ENCODE peak calls at places on chromosomes 3 and 15, in four cellular contexts. Y, K, W and F are unnamed samples.

GRCh38 chr15:75694241-75695182 is 18.1 kb downstream of the CSPG4 start:
- DNase-seq in Y (peak), K (peak), W (no peak), F (no peak)

GRCh38 chr3:14453841-14454630 is 51.6 kb downstream of the SLC6A6 start:
- DNase-seq in Y (no peak), K (no peak), W (no peak), F (no peak)

GRCh38 chr3:18098960-18099587 is 326.1 kb downstream of the SATB1 start:
- DNase-seq in Y (no peak), K (no peak), W (no peak), F (no peak)

GRCh38 chr3:34683851-34684250 is 885.4 kb downstream of the PDCD6IP start:
- DNase-seq in Y (no peak), K (peak), W (peak), F (no peak)

GRCh38 chr3:101495552-101495951 is 17.5 kb downstream of the SENP7 start:
- DNase-seq in Y (no peak), K (no peak), W (no peak), F (no peak)

GRCh38 chr3:190024912-190025311 is 95.8 kb downstream of the P3H2 start:
- DNase-seq in Y (no peak), K (peak), W (no peak), F (no peak)

GRCh38 chr3:156664285-156665178 is 9.9 kb upstream of the TIPARP start:
- DNase-seq in Y (no peak), K (no peak), W (no peak), F (no peak)

GRCh38 chr3:50238549-50239026 is 2.6 kb downstream of the GNAI2 start:
- DNase-seq in Y (peak), K (no peak), W (no peak), F (no peak)

GRCh38 chr15:62253294-62253693 is 88.2 kb upstream of the C2CD4B start:
- DNase-seq in Y (no peak), K (no peak), W (no peak), F (no peak)

GRCh38 chr3:118089563-118089962 is 945.1 kb downstream of the IGSF11 start:
- DNase-seq in Y (no peak), K (no peak), W (no peak), F (no peak)

GRCh38 chr3:169541528-169541927 is 122.0 kb downstream of the MECOM start:
- DNase-seq in Y (no peak), K (no peak), W (no peak), F (no peak)

GRCh38 chr15:69035918-69036258 is 21.4 kb downstream of the NOX5 start:
- DNase-seq in Y (no peak), K (no peak), W (no peak), F (no peak)

GRCh38 chr15:36951747-36952247 is 148.6 kb downstream of the MEIS2 start:
- DNase-seq in Y (no peak), K (peak), W (no peak), F (no peak)

GRCh38 chr3:37982351-37982750 is 8.2 kb upstream of the VILL start:
- DNase-seq in Y (no peak), K (no peak), W (no peak), F (no peak)

GRCh38 chr15:53833134-53833624 is 73.7 kb upstream of the WDR72 start:
- DNase-seq in Y (no peak), K (peak), W (no peak), F (no peak)

GRCh38 chr3:65361448-65361847 is 673.6 kb upstream of the ADAMTS9 start:
- DNase-seq in Y (no peak), K (no peak), W (no peak), F (no peak)

GRCh38 chr3:50620420-50620819 is 3.5 kb downstream of the MAPKAPK3 start:
- DNase-seq in Y (no peak), K (no peak), W (no peak), F (no peak)

GRCh38 chr15:88630141-88630721 is 8.6 kb upstream of the ISG20 start:
- DNase-seq in Y (no peak), K (no peak), W (no peak), F (no peak)

GRCh38 chr3:190229632-190230424 is 92.4 kb downstream of the CLDN1 start:
- DNase-seq in Y (no peak), K (peak), W (no peak), F (no peak)

GRCh38 chr3:127529346-127530188 is 61.0 kb downstream of the TPRA1 start:
- DNase-seq in Y (no peak), K (no peak), W (no peak), F (no peak)

GRCh38 chr3:153173758-153174516 is 11.9 kb downstream of the RAP2B start:
- DNase-seq in Y (no peak), K (peak), W (no peak), F (no peak)
- TF ChIP-seq CTCF in Y (no peak), K (no peak), W (no peak), F (no peak)

DNA sequence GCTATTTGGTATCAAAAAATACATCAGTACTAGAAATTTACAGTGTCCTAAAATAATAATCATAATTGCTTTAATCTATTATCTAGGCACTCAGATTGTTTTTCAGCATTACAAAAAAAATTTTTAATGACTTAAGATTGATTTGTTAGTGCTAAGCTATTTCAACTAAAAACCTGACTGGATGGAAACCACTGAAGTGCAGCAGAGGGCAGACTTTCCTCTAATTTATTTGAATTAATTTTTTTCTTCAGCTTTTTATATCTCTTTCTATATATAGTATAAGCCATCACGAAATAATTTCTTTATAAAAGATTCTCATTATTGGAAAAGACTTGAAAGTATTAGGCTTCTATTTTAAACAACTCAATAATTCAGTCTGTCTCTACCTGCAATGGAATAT is 131.4 kb downstream of the IQCH start:
- DNase-seq in Y (no peak), K (peak), W (no peak), F (no peak)
- TF ChIP-seq CTCF in Y (no peak), K (peak), W (no peak), F (no peak)

DNA sequence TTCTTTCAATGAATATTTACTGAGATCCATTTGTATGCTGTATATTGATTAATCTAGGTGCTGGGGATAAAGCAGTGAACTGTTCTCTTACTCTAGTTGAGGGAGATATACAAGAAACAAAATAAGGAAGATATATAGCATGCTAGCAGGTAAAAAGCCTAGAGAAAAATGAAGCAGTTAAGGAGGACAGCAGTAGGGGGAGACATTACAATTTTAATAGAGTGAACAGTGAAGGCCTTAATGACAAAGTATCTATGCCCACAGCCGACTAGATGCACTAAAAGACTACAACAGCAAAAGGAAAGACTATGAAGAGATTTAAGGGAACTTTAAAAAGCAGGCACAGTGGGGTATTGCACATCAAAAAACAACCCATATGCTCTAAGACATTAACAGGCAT is 81.4 kb downstream of the XRN1 start:
- DNase-seq in Y (no peak), K (peak), W (no peak), F (no peak)
- TF ChIP-seq CTCF in Y (no peak), K (peak), W (no peak), F (no peak)

DNA sequence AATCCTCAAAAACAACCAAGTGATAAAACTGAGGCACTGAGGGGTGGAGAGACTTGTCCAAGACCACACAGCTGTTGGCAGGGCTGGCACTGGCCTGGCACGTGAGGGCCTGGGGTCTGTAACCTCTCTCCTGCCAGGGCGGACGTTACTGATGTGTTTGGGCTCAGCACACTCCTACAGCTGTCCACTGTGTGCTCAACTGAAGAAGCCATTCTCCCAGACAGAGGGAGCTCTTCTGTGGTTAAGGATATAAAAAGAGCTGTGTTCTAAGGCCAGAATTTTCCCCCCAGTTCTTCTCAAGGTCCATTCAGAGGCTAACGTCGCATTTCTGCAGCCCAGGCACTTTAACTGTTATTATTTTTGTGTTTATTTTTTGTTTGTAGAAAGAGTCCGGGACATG is 429.0 kb upstream of the ATP11B start:
- DNase-seq in Y (no peak), K (no peak), W (no peak), F (no peak)
- TF ChIP-seq CTCF in Y (no peak), K (no peak), W (no peak), F (no peak)

DNA sequence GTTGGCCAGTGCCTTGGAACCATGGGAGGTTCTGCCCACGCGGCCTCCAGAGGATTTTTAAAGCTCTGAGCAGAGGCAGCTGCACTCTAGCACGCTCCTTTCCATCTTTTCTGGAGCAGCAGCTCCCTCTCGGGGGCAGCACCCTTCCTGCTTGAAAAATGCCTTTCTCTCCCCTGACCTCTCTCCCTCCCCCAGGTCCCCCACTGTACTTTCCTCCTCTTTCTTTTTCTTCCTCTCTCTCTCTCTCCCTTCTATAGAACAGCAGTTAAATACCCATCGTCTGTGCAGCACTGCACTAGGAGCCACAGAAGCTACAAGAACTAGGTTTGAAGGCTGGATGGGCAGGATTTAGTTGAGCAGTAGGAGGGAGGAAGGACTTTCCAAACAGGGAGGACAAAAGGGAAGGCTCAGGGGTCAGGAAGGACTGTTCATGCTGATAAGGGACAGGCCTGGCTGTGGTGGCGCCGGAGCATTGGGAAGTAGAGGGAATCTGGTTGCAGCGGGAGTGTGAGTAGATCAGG is 4.4 kb downstream of the ALPK3 start:
- DNase-seq in Y (peak), K (peak), W (no peak), F (no peak)
- TF ChIP-seq CTCF in Y (no peak), K (peak), W (no peak), F (no peak)

GRCh38 chr3:176296066-176296597 is 901.1 kb downstream of the TBL1XR1 start:
- DNase-seq in Y (no peak), K (no peak), W (no peak), F (no peak)
- TF ChIP-seq CTCF in Y (no peak), K (no peak), W (no peak), F (no peak)

GRCh38 chr3:197513953-197514785 is 41.6 kb downstream of the BDH1 start:
- DNase-seq in Y (no peak), K (no peak), W (no peak), F (no peak)
- TF ChIP-seq CTCF in Y (no peak), K (no peak), W (no peak), F (no peak)

GRCh38 chr3:139353920-139354556 is 10.2 kb downstream of the MRPS22 start:
- DNase-seq in Y (no peak), K (peak), W (no peak), F (no peak)
- TF ChIP-seq CTCF in Y (no peak), K (peak), W (no peak), F (no peak)